ENCODE peak calls at places on chromosomes 1 and 21, in six cellular contexts. One of them, this sample, is unnamed.

GRCh38 chr1:182385885-182386853 is 5.4 kb downstream of the GLUL start:
- DNase-seq in fibroblast of lung: no peak
- DNase-seq in psoas muscle: no peak
- DNase-seq in esophagus squamous epithelium: no peak
- DNase-seq in left ventricle myocardium inferior: no peak
- DNase-seq in astrocyte of the cerebellum: no peak
- DNase-seq in this sample: no peak

GRCh38 chr21:46188226-46189212 is 4.3 kb upstream of the SPATC1L start:
- DNase-seq in fibroblast of lung: peak
- DNase-seq in psoas muscle: peak
- DNase-seq in esophagus squamous epithelium: no peak
- DNase-seq in left ventricle myocardium inferior: peak
- DNase-seq in astrocyte of the cerebellum: no peak
- DNase-seq in this sample: peak

GRCh38 chr1:36411674-36412648 is 14.3 kb upstream of the LSM10 start:
- DNase-seq in fibroblast of lung: peak
- DNase-seq in psoas muscle: no peak
- DNase-seq in esophagus squamous epithelium: no peak
- DNase-seq in left ventricle myocardium inferior: no peak
- DNase-seq in astrocyte of the cerebellum: no peak
- DNase-seq in this sample: peak

GRCh38 chr1:113201560-113201959 is 128.6 kb downstream of the LRIG2 start:
- DNase-seq in fibroblast of lung: no peak
- DNase-seq in psoas muscle: no peak
- DNase-seq in esophagus squamous epithelium: no peak
- DNase-seq in left ventricle myocardium inferior: no peak
- DNase-seq in astrocyte of the cerebellum: no peak
- DNase-seq in this sample: no peak

GRCh38 chr1:230713915-230714764 is at the start of gene AGT:
- DNase-seq in fibroblast of lung: peak
- DNase-seq in psoas muscle: peak
- DNase-seq in esophagus squamous epithelium: no peak
- DNase-seq in left ventricle myocardium inferior: peak
- DNase-seq in astrocyte of the cerebellum: peak
- DNase-seq in this sample: peak

GRCh38 chr1:204146309-204146708 is 5.5 kb downstream of the ETNK2 start:
- DNase-seq in fibroblast of lung: no peak
- DNase-seq in psoas muscle: no peak
- DNase-seq in esophagus squamous epithelium: no peak
- DNase-seq in left ventricle myocardium inferior: no peak
- DNase-seq in astrocyte of the cerebellum: no peak
- DNase-seq in this sample: no peak

GRCh38 chr1:30718636-30719405 is 4.6 kb downstream of the MATN1 start:
- DNase-seq in fibroblast of lung: peak
- DNase-seq in psoas muscle: peak
- DNase-seq in esophagus squamous epithelium: peak
- DNase-seq in left ventricle myocardium inferior: peak
- DNase-seq in astrocyte of the cerebellum: peak
- DNase-seq in this sample: peak

GRCh38 chr1:155717041-155717440 is 28.1 kb downstream of the DAP3 start:
- DNase-seq in fibroblast of lung: no peak
- DNase-seq in psoas muscle: no peak
- DNase-seq in esophagus squamous epithelium: no peak
- DNase-seq in left ventricle myocardium inferior: no peak
- DNase-seq in astrocyte of the cerebellum: no peak
- DNase-seq in this sample: no peak

GRCh38 chr1:156945881-156946661 is 25.6 kb downstream of the LRRC71 start:
- DNase-seq in fibroblast of lung: peak
- DNase-seq in psoas muscle: no peak
- DNase-seq in esophagus squamous epithelium: no peak
- DNase-seq in left ventricle myocardium inferior: no peak
- DNase-seq in astrocyte of the cerebellum: no peak
- DNase-seq in this sample: no peak

GRCh38 chr1:152013664-152014237 is 20.1 kb upstream of the S100A10 start:
- DNase-seq in fibroblast of lung: peak
- DNase-seq in psoas muscle: no peak
- DNase-seq in esophagus squamous epithelium: no peak
- DNase-seq in left ventricle myocardium inferior: no peak
- DNase-seq in astrocyte of the cerebellum: no peak
- DNase-seq in this sample: peak

GRCh38 chr1:58233753-58234152 is 312.8 kb downstream of the OMA1 start:
- DNase-seq in fibroblast of lung: no peak
- DNase-seq in psoas muscle: no peak
- DNase-seq in esophagus squamous epithelium: no peak
- DNase-seq in left ventricle myocardium inferior: no peak
- DNase-seq in astrocyte of the cerebellum: no peak
- DNase-seq in this sample: no peak

GRCh38 chr1:88595355-88595754 is 88.7 kb upstream of the PKN2 start:
- DNase-seq in fibroblast of lung: peak
- DNase-seq in psoas muscle: no peak
- DNase-seq in esophagus squamous epithelium: no peak
- DNase-seq in left ventricle myocardium inferior: no peak
- DNase-seq in astrocyte of the cerebellum: peak
- DNase-seq in this sample: peak

GRCh38 chr1:189220750-189221149 is 1256.9 kb downstream of the BRINP3 start:
- DNase-seq in fibroblast of lung: no peak
- DNase-seq in psoas muscle: no peak
- DNase-seq in esophagus squamous epithelium: no peak
- DNase-seq in left ventricle myocardium inferior: no peak
- DNase-seq in astrocyte of the cerebellum: no peak
- DNase-seq in this sample: no peak

GRCh38 chr21:42233067-42233981 is 14.4 kb downstream of the ABCG1 start:
- DNase-seq in fibroblast of lung: no peak
- DNase-seq in psoas muscle: peak
- DNase-seq in esophagus squamous epithelium: no peak
- DNase-seq in left ventricle myocardium inferior: peak
- DNase-seq in astrocyte of the cerebellum: no peak
- DNase-seq in this sample: peak

GRCh38 chr1:157085416-157085815 is 14.2 kb downstream of the ETV3L start:
- DNase-seq in fibroblast of lung: no peak
- DNase-seq in psoas muscle: no peak
- DNase-seq in esophagus squamous epithelium: no peak
- DNase-seq in left ventricle myocardium inferior: no peak
- DNase-seq in astrocyte of the cerebellum: no peak
- DNase-seq in this sample: peak

GRCh38 chr1:71351438-71351837 is 270.6 kb upstream of the ZRANB2 start:
- DNase-seq in fibroblast of lung: peak
- DNase-seq in psoas muscle: no peak
- DNase-seq in esophagus squamous epithelium: no peak
- DNase-seq in left ventricle myocardium inferior: no peak
- DNase-seq in astrocyte of the cerebellum: peak
- DNase-seq in this sample: peak

GRCh38 chr1:32336963-32337675 is 1.1 kb upstream of the MARCKSL1 start:
- DNase-seq in fibroblast of lung: peak
- DNase-seq in psoas muscle: no peak
- DNase-seq in esophagus squamous epithelium: no peak
- DNase-seq in left ventricle myocardium inferior: peak
- DNase-seq in astrocyte of the cerebellum: no peak
- DNase-seq in this sample: no peak

GRCh38 chr1:12435639-12436344 is 182.2 kb downstream of the DHRS3 start:
- DNase-seq in fibroblast of lung: peak
- DNase-seq in psoas muscle: no peak
- DNase-seq in esophagus squamous epithelium: no peak
- DNase-seq in left ventricle myocardium inferior: no peak
- DNase-seq in astrocyte of the cerebellum: no peak
- DNase-seq in this sample: no peak

GRCh38 chr1:71630073-71630472 is 549.2 kb upstream of the ZRANB2 start:
- DNase-seq in fibroblast of lung: no peak
- DNase-seq in psoas muscle: no peak
- DNase-seq in esophagus squamous epithelium: no peak
- DNase-seq in left ventricle myocardium inferior: no peak
- DNase-seq in astrocyte of the cerebellum: no peak
- DNase-seq in this sample: no peak

GRCh38 chr1:2391034-2391384 is 345 bp downstream of the MORN1 start:
- DNase-seq in fibroblast of lung: peak
- DNase-seq in psoas muscle: no peak
- DNase-seq in esophagus squamous epithelium: no peak
- DNase-seq in left ventricle myocardium inferior: no peak
- DNase-seq in astrocyte of the cerebellum: no peak
- DNase-seq in this sample: peak

GRCh38 chr1:167263784-167264464 is 43.2 kb downstream of the POU2F1 start:
- DNase-seq in fibroblast of lung: peak
- DNase-seq in psoas muscle: no peak
- DNase-seq in esophagus squamous epithelium: no peak
- DNase-seq in left ventricle myocardium inferior: no peak
- DNase-seq in astrocyte of the cerebellum: no peak
- DNase-seq in this sample: no peak

GRCh38 chr1:61344711-61345110 is 262.4 kb downstream of the NFIA start:
- DNase-seq in fibroblast of lung: peak
- DNase-seq in psoas muscle: no peak
- DNase-seq in esophagus squamous epithelium: no peak
- DNase-seq in left ventricle myocardium inferior: no peak
- DNase-seq in astrocyte of the cerebellum: peak
- DNase-seq in this sample: no peak

GRCh38 chr1:61446531-61446991 is 278.4 kb downstream of the TM2D1 start:
- DNase-seq in fibroblast of lung: peak
- DNase-seq in psoas muscle: no peak
- DNase-seq in esophagus squamous epithelium: no peak
- DNase-seq in left ventricle myocardium inferior: no peak
- DNase-seq in astrocyte of the cerebellum: no peak
- DNase-seq in this sample: no peak

GRCh38 chr1:180598333-180598979 is 33.4 kb upstream of the XPR1 start:
- DNase-seq in fibroblast of lung: peak
- DNase-seq in psoas muscle: no peak
- DNase-seq in esophagus squamous epithelium: no peak
- DNase-seq in left ventricle myocardium inferior: no peak
- DNase-seq in astrocyte of the cerebellum: no peak
- DNase-seq in this sample: no peak

GRCh38 chr1:44801491-44802305 is 1.5 kb downstream of the PLK3 start:
- DNase-seq in fibroblast of lung: no peak
- DNase-seq in psoas muscle: no peak
- DNase-seq in esophagus squamous epithelium: no peak
- DNase-seq in left ventricle myocardium inferior: peak
- DNase-seq in astrocyte of the cerebellum: no peak
- DNase-seq in this sample: no peak

GRCh38 chr1:165686121-165686970 is 12.0 kb downstream of the ALDH9A1 start:
- DNase-seq in fibroblast of lung: no peak
- DNase-seq in psoas muscle: no peak
- DNase-seq in esophagus squamous epithelium: no peak
- DNase-seq in left ventricle myocardium inferior: no peak
- DNase-seq in astrocyte of the cerebellum: no peak
- DNase-seq in this sample: peak

GRCh38 chr1:170316270-170316669 is 170.5 kb downstream of the NTMT2 start:
- DNase-seq in fibroblast of lung: peak
- DNase-seq in psoas muscle: no peak
- DNase-seq in esophagus squamous epithelium: no peak
- DNase-seq in left ventricle myocardium inferior: no peak
- DNase-seq in astrocyte of the cerebellum: no peak
- DNase-seq in this sample: no peak

GRCh38 chr1:176136891-176137290 is 70.2 kb downstream of the COP1 start:
- DNase-seq in fibroblast of lung: peak
- DNase-seq in psoas muscle: no peak
- DNase-seq in esophagus squamous epithelium: no peak
- DNase-seq in left ventricle myocardium inferior: no peak
- DNase-seq in astrocyte of the cerebellum: no peak
- DNase-seq in this sample: peak

DNA sequence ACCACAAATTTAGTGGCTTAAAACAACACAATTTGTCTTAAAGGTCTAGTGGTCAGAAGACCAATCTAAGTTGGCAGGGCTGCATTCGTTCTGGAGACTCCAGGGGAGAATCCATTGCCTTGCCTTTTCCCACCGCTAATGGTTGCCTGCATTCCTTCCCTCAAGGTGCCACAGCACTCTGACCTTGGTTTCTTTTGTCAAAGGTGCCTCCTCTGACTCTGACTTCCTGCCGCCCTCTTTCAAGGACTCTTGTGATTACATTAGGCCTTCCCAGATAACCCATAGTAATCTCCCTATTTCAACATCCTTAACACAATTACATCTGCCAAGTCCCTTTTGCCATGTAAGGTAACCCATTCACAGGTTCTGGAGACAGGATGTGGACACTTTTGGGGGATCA is 145.3 kb downstream of the S1PR1 start:
- DNase-seq in fibroblast of lung: no peak
- DNase-seq in psoas muscle: no peak
- DNase-seq in esophagus squamous epithelium: no peak
- DNase-seq in left ventricle myocardium inferior: no peak
- DNase-seq in astrocyte of the cerebellum: no peak
- DNase-seq in this sample: no peak
- TF ChIP-seq CTCF in fibroblast of lung: no peak
- TF ChIP-seq CTCF in psoas muscle: no peak
- TF ChIP-seq CTCF in esophagus squamous epithelium: no peak
- TF ChIP-seq CTCF in left ventricle myocardium inferior: no peak
- TF ChIP-seq CTCF in astrocyte of the cerebellum: no peak
- TF ChIP-seq CTCF in this sample: no peak

DNA sequence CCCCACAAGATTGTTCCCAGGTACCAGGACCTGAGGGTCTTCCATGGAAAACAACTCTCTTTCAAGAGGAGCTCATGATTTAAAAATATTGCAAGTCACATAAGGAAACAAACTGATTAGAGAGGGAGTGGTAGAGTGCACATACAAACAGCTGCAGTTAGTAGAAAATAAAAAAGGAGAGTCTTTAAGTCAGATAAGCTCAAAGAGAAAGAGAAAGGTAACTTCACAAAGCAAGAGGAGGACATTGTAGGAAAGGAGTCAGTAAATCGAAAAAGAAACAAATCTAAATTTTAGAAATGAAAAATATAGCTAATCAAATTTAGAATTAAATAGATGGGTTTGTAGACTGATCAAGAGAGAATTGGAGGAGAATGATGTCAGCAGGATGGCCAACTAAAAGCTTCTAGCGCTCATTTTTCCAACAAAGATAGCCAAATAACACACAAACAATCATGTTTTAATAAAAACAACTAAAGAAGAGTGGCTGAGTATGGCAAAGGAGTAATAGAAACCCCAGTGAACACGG is 86.1 kb upstream of the CD53 start:
- DNase-seq in fibroblast of lung: no peak
- DNase-seq in psoas muscle: no peak
- DNase-seq in esophagus squamous epithelium: no peak
- DNase-seq in left ventricle myocardium inferior: no peak
- DNase-seq in astrocyte of the cerebellum: no peak
- DNase-seq in this sample: no peak
- H3K4me3 ChIP-seq in fibroblast of lung: no peak
- H3K4me3 ChIP-seq in psoas muscle: no peak
- H3K4me3 ChIP-seq in esophagus squamous epithelium: no peak
- H3K4me3 ChIP-seq in left ventricle myocardium inferior: no peak
- H3K4me3 ChIP-seq in astrocyte of the cerebellum: no peak
- H3K4me3 ChIP-seq in this sample: no peak

GRCh38 chr21:35920428-35920827 is 139.9 kb downstream of the SETD4 start:
- DNase-seq in fibroblast of lung: no peak
- DNase-seq in psoas muscle: no peak
- DNase-seq in esophagus squamous epithelium: no peak
- DNase-seq in left ventricle myocardium inferior: no peak
- DNase-seq in astrocyte of the cerebellum: no peak
- DNase-seq in this sample: no peak
- TF ChIP-seq CTCF in fibroblast of lung: no peak
- TF ChIP-seq CTCF in psoas muscle: no peak
- TF ChIP-seq CTCF in esophagus squamous epithelium: no peak
- TF ChIP-seq CTCF in left ventricle myocardium inferior: no peak
- TF ChIP-seq CTCF in astrocyte of the cerebellum: no peak
- TF ChIP-seq CTCF in this sample: no peak

DNA sequence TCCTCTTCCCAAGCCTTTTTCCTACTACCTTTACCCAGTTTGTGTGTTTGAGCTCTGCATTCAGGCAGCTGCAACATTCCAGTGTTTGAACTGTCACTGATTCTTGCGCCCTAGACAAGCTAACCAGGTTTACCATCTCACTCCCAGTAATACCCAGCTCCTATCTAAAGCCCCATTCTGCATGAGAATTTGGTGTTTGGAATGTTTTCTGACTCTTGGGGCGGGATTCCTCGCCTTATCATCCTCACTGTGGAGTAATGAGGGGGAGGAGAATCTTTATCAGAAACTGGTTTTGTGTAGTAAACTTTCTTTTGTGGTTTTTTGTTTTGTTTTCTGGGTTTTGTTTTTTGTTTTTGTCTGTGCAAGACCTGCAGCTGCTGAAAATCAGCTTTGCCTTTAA is 36.5 kb downstream of the NCF2 start:
- DNase-seq in fibroblast of lung: no peak
- DNase-seq in psoas muscle: no peak
- DNase-seq in esophagus squamous epithelium: no peak
- DNase-seq in left ventricle myocardium inferior: no peak
- DNase-seq in astrocyte of the cerebellum: no peak
- DNase-seq in this sample: peak
- H3K4me3 ChIP-seq in fibroblast of lung: no peak
- H3K4me3 ChIP-seq in psoas muscle: no peak
- H3K4me3 ChIP-seq in esophagus squamous epithelium: no peak
- H3K4me3 ChIP-seq in left ventricle myocardium inferior: no peak
- H3K4me3 ChIP-seq in astrocyte of the cerebellum: no peak
- H3K4me3 ChIP-seq in this sample: no peak